ENCODE peak calls at places on chromosome 16, in nine cellular contexts. G, Y, Z, W, A, H, N, U and F are unnamed samples.

GRCh38 chr16:72168365-72168764 is 3.6 kb downstream of the PMFBP1 start:
- DNase-seq in G (no peak), Y (no peak), Z (no peak), W (no peak), A (no peak), H (no peak), N (no peak), U (no peak), F (no peak)

GRCh38 chr16:27324851-27325301 is 11.1 kb downstream of the IL4R start:
- DNase-seq in G (peak), Y (no peak), Z (no peak), W (no peak), A (no peak), H (peak), N (no peak), U (no peak), F (no peak)

GRCh38 chr16:70267516-70267915 is 15.8 kb upstream of the EXOSC6 start:
- DNase-seq in G (peak), Y (no peak), Z (peak), W (no peak), A (no peak), H (peak), N (no peak), U (peak), F (no peak)

GRCh38 chr16:84061236-84061830 is 18.7 kb upstream of the SLC38A8 start:
- DNase-seq in G (no peak), Y (no peak), Z (no peak), W (no peak), A (no peak), H (no peak), N (no peak), U (no peak), F (no peak)

GRCh38 chr16:47037746-47038458 is 64.4 kb upstream of the DNAJA2 start:
- DNase-seq in G (peak), Y (peak), Z (peak), W (no peak), A (peak), H (peak), N (peak), U (peak), F (peak)

GRCh38 chr16:83713597-83713996 is 94.2 kb upstream of the HSBP1 start:
- DNase-seq in G (no peak), Y (no peak), Z (no peak), W (no peak), A (no peak), H (no peak), N (no peak), U (no peak), F (no peak)

GRCh38 chr16:80515374-80515773 is 25.4 kb upstream of the DYNLRB2 start:
- DNase-seq in G (no peak), Y (no peak), Z (no peak), W (no peak), A (no peak), H (no peak), N (no peak), U (no peak), F (no peak)

GRCh38 chr16:15899538-15900100 is 11.2 kb upstream of the CEP20 start:
- DNase-seq in G (no peak), Y (peak), Z (peak), W (peak), A (no peak), H (peak), N (peak), U (peak), F (no peak)

GRCh38 chr16:73743665-73744496 is 552.7 kb upstream of the PSMD7 start:
- DNase-seq in G (no peak), Y (no peak), Z (no peak), W (no peak), A (no peak), H (peak), N (no peak), U (no peak), F (no peak)

GRCh38 chr16:57091200-57091989 is 988 bp upstream of the CPNE2 start:
- DNase-seq in G (peak), Y (peak), Z (peak), W (peak), A (peak), H (peak), N (peak), U (peak), F (no peak)

GRCh38 chr16:80994451-80994850 is 12.2 kb downstream of the CMC2 start:
- DNase-seq in G (no peak), Y (no peak), Z (no peak), W (no peak), A (no peak), H (no peak), N (no peak), U (no peak), F (no peak)

GRCh38 chr16:48194828-48195566 is 39.2 kb upstream of the ABCC12 start:
- DNase-seq in G (peak), Y (peak), Z (peak), W (peak), A (no peak), H (no peak), N (no peak), U (no peak), F (no peak)

GRCh38 chr16:30570621-30571443 is 682 bp downstream of the ZNF688 start:
- DNase-seq in G (peak), Y (no peak), Z (peak), W (no peak), A (no peak), H (peak), N (no peak), U (no peak), F (no peak)

GRCh38 chr16:11675561-11676511 is 7.6 kb downstream of the SNN start:
- DNase-seq in G (peak), Y (peak), Z (peak), W (no peak), A (no peak), H (peak), N (peak), U (no peak), F (no peak)

GRCh38 chr16:15996432-15997109 is 47.2 kb downstream of the ABCC1 start:
- DNase-seq in G (peak), Y (peak), Z (peak), W (peak), A (no peak), H (no peak), N (no peak), U (peak), F (no peak)

GRCh38 chr16:46884513-46885293 is 541 bp downstream of the GPT2 start:
- DNase-seq in G (no peak), Y (no peak), Z (no peak), W (no peak), A (no peak), H (no peak), N (no peak), U (no peak), F (no peak)

GRCh38 chr16:86997058-86997457 is 320.1 kb downstream of the C16orf95 start:
- DNase-seq in G (peak), Y (no peak), Z (no peak), W (no peak), A (no peak), H (no peak), N (no peak), U (no peak), F (no peak)

GRCh38 chr16:23081675-23082119 is 67.6 kb downstream of the USP31 start:
- DNase-seq in G (no peak), Y (no peak), Z (peak), W (no peak), A (no peak), H (no peak), N (no peak), U (peak), F (no peak)

GRCh38 chr16:85959686-85960085 is 60.7 kb downstream of the IRF8 start:
- DNase-seq in G (no peak), Y (no peak), Z (no peak), W (no peak), A (no peak), H (no peak), N (no peak), U (no peak), F (no peak)

GRCh38 chr16:29820271-29820701 is at the start of gene MVP:
- DNase-seq in G (peak), Y (peak), Z (peak), W (no peak), A (no peak), H (no peak), N (no peak), U (peak), F (no peak)

GRCh38 chr16:75282811-75283281 is 31.4 kb upstream of the BCAR1 start:
- DNase-seq in G (no peak), Y (no peak), Z (peak), W (no peak), A (no peak), H (no peak), N (no peak), U (no peak), F (no peak)

GRCh38 chr16:73301984-73302383 is 254.1 kb upstream of the ZFHX3 start:
- DNase-seq in G (no peak), Y (no peak), Z (no peak), W (no peak), A (no peak), H (no peak), N (no peak), U (no peak), F (no peak)

GRCh38 chr16:73052441-73053030 is 4.6 kb upstream of the ZFHX3 start:
- DNase-seq in G (peak), Y (no peak), Z (no peak), W (no peak), A (no peak), H (no peak), N (no peak), U (no peak), F (no peak)

GRCh38 chr16:48421741-48422140 is 36.5 kb upstream of the SIAH1 start:
- DNase-seq in G (no peak), Y (no peak), Z (no peak), W (no peak), A (no peak), H (no peak), N (no peak), U (no peak), F (no peak)

GRCh38 chr16:23682181-23682580 is 3.5 kb downstream of the PLK1 start:
- DNase-seq in G (no peak), Y (no peak), Z (peak), W (no peak), A (no peak), H (no peak), N (no peak), U (peak), F (no peak)

GRCh38 chr16:53944026-53944425 is 240.1 kb downstream of the FTO start:
- DNase-seq in G (no peak), Y (no peak), Z (peak), W (no peak), A (no peak), H (no peak), N (no peak), U (peak), F (no peak)

GRCh38 chr16:85163278-85164112 is 51.2 kb upstream of the CIBAR2 start:
- DNase-seq in G (no peak), Y (no peak), Z (no peak), W (no peak), A (no peak), H (no peak), N (no peak), U (no peak), F (no peak)

GRCh38 chr16:12721841-12722467 is 81.7 kb downstream of the CPPED1 start:
- DNase-seq in G (no peak), Y (no peak), Z (no peak), W (no peak), A (no peak), H (no peak), N (no peak), U (no peak), F (no peak)

GRCh38 chr16:72299684-72300243 is 127.8 kb upstream of the PMFBP1 start:
- DNase-seq in G (no peak), Y (no peak), Z (no peak), W (no peak), A (no peak), H (no peak), N (no peak), U (no peak), F (no peak)

GRCh38 chr16:9996191-9996590 is 186.0 kb downstream of the GRIN2A start:
- DNase-seq in G (no peak), Y (no peak), Z (no peak), W (no peak), A (no peak), H (no peak), N (no peak), U (no peak), F (no peak)

GRCh38 chr16:28321700-28322411 is 29.5 kb downstream of the SBK1 start:
- DNase-seq in G (no peak), Y (peak), Z (peak), W (no peak), A (no peak), H (peak), N (no peak), U (no peak), F (no peak)

GRCh38 chr16:74472010-74472409 is 50.7 kb upstream of the CLEC18B start:
- DNase-seq in G (no peak), Y (no peak), Z (no peak), W (no peak), A (no peak), H (no peak), N (no peak), U (no peak), F (no peak)

GRCh38 chr16:81996664-81997529 is 14.4 kb downstream of the SDR42E1 start:
- DNase-seq in G (no peak), Y (no peak), Z (peak), W (no peak), A (no peak), H (no peak), N (no peak), U (peak), F (no peak)

GRCh38 chr16:27097671-27098275 is 31.0 kb downstream of the C16orf82 start:
- DNase-seq in G (peak), Y (no peak), Z (peak), W (no peak), A (no peak), H (no peak), N (peak), U (peak), F (no peak)

GRCh38 chr16:19479302-19479721 is 42.6 kb downstream of the GDE1 start:
- DNase-seq in G (no peak), Y (no peak), Z (no peak), W (no peak), A (no peak), H (no peak), N (no peak), U (no peak), F (no peak)

GRCh38 chr16:8199390-8199789 is 390.9 kb downstream of the TMEM114 start:
- DNase-seq in G (no peak), Y (no peak), Z (no peak), W (no peak), A (no peak), H (no peak), N (no peak), U (no peak), F (no peak)

GRCh38 chr16:77501260-77501659 is 66.4 kb upstream of the ADAMTS18 start:
- DNase-seq in G (no peak), Y (no peak), Z (no peak), W (no peak), A (no peak), H (no peak), N (no peak), U (no peak), F (no peak)

GRCh38 chr16:60077791-60078280 is 1343.7 kb upstream of the GOT2 start:
- DNase-seq in G (no peak), Y (no peak), Z (no peak), W (no peak), A (no peak), H (no peak), N (no peak), U (no peak), F (no peak)

GRCh38 chr16:30902070-30902972 is 5.9 kb downstream of the CTF1 start:
- DNase-seq in G (peak), Y (peak), Z (peak), W (no peak), A (peak), H (peak), N (peak), U (peak), F (peak)

GRCh38 chr16:10172848-10173655 is 9.2 kb downstream of the GRIN2A start:
- DNase-seq in G (no peak), Y (no peak), Z (peak), W (no peak), A (no peak), H (no peak), N (no peak), U (no peak), F (no peak)

GRCh38 chr16:58339452-58339938 is 44.7 kb upstream of the PRSS54 start:
- DNase-seq in G (no peak), Y (no peak), Z (peak), W (no peak), A (no peak), H (peak), N (no peak), U (no peak), F (no peak)
- TF ChIP-seq CTCF in G (no peak), Y (peak), Z (peak), W (peak), A (peak), H (peak), N (no peak), U (peak), F (peak)

GRCh38 chr16:68939921-68940320 is 96.6 kb downstream of the TANGO6 start:
- DNase-seq in G (no peak), Y (no peak), Z (no peak), W (no peak), A (no peak), H (no peak), N (no peak), U (no peak), F (no peak)
- TF ChIP-seq CTCF in G (no peak), Y (no peak), Z (no peak), W (no peak), A (no peak), H (no peak), N (no peak), U (no peak), F (no peak)

GRCh38 chr16:88554711-88555264 is 15.4 kb upstream of the ZC3H18 start:
- DNase-seq in G (no peak), Y (no peak), Z (no peak), W (no peak), A (no peak), H (no peak), N (no peak), U (no peak), F (no peak)

GRCh38 chr16:88560722-88561484 is 9.3 kb upstream of the ZC3H18 start:
- DNase-seq in G (no peak), Y (no peak), Z (peak), W (no peak), A (peak), H (peak), N (no peak), U (no peak), F (no peak)

GRCh38 chr16:88561485-88562369 is 8.5 kb upstream of the ZC3H18 start:
- DNase-seq in G (no peak), Y (peak), Z (peak), W (no peak), A (no peak), H (peak), N (peak), U (peak), F (no peak)

GRCh38 chr16:88556294-88556988 is 13.8 kb upstream of the ZC3H18 start:
- DNase-seq in G (no peak), Y (no peak), Z (no peak), W (no peak), A (no peak), H (no peak), N (no peak), U (no peak), F (no peak)

GRCh38 chr16:88558457-88559442 is 11.5 kb upstream of the ZC3H18 start:
- DNase-seq in G (no peak), Y (peak), Z (peak), W (no peak), A (no peak), H (peak), N (no peak), U (peak), F (no peak)
- TF ChIP-seq CTCF in G (peak), Y (peak), Z (peak), W (peak), A (peak), H (peak), N (peak), U (peak), F (peak)

GRCh38 chr16:66605177-66605999 is 884 bp downstream of the CMTM3 start:
- DNase-seq in G (peak), Y (peak), Z (peak), W (no peak), A (peak), H (peak), N (no peak), U (peak), F (peak)
- TF ChIP-seq CTCF in G (no peak), Y (no peak), Z (no peak), W (no peak), A (no peak), H (no peak), N (no peak), U (no peak), F (no peak)

GRCh38 chr16:4797805-4798252 is 2.7 kb downstream of the SMIM22 start:
- DNase-seq in G (no peak), Y (no peak), Z (no peak), W (no peak), A (no peak), H (no peak), N (no peak), U (no peak), F (no peak)
- TF ChIP-seq CTCF in G (no peak), Y (no peak), Z (no peak), W (no peak), A (no peak), H (no peak), N (no peak), U (no peak), F (no peak)

DNA sequence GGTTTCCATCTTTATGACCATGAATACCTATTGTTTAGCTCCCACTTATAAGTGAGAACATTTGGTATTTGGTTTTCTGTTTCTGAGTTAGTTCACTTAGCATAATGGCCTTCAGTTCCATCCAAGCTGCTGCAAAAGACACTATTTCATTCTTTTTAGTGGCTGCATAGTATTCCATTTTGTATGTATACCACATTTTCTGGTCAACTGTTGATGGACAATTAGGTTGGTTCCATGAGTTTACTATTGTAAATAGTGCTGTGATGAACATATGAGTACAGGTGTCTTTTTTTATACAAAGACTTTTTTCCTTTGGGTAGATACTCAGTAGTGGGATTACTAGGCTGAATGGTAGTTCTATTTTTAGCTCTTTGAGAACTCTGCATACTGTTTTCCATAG is 87.8 kb upstream of the GOT2 start:
- DNase-seq in G (no peak), Y (no peak), Z (no peak), W (no peak), A (no peak), H (no peak), N (no peak), U (no peak), F (no peak)
- TF ChIP-seq CTCF in G (no peak), Y (no peak), Z (no peak), W (no peak), A (no peak), H (no peak), N (no peak), U (no peak), F (no peak)

DNA sequence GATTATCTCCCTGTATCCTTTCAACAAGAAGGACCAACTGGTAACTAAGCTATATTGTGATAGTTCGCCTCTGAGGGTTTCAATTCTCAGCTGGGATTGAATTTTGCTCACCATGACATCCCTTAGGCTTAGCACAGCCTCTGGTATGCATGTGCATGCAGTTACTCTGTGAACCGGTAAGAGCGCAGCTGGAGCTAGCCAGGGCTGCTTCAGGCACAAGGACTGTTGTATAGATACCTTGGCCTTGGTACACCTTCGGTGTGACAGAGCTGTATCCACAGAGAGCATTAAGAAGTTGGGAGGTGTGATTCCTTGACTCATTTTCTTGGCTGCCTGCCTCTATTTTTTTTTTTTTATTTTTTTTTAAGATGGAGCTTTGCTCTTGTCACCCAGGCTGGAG is 2.3 kb upstream of the NUTF2 start:
- DNase-seq in G (no peak), Y (no peak), Z (peak), W (no peak), A (no peak), H (no peak), N (no peak), U (peak), F (no peak)
- TF ChIP-seq CTCF in G (peak), Y (no peak), Z (peak), W (no peak), A (no peak), H (peak), N (no peak), U (peak), F (no peak)

GRCh38 chr16:1992475-1993292 is 2.9 kb downstream of the SYNGR3 start:
- DNase-seq in G (no peak), Y (no peak), Z (no peak), W (no peak), A (no peak), H (peak), N (no peak), U (no peak), F (no peak)
- TF ChIP-seq CTCF in G (no peak), Y (no peak), Z (no peak), W (no peak), A (no peak), H (no peak), N (no peak), U (no peak), F (no peak)